ENCODE peak calls at places on chromosomes 11 and 22, in seven cellular contexts. One of them, this sample, is unnamed.

GRCh38 chr11:8748317-8748716 is 65.7 kb downstream of the RPL27A start:
- DNase-seq in fibroblast of pulmonary artery: no peak
- DNase-seq in DND-41: no peak
- DNase-seq in neuronal stem cell: no peak
- DNase-seq in endodermal cell: no peak
- DNase-seq in fibroblast of mammary gland: no peak
- DNase-seq in A549: no peak
- DNase-seq in this sample: no peak

GRCh38 chr11:7511405-7511804 is 2.4 kb upstream of the PPFIBP2 start:
- DNase-seq in endodermal cell: no peak
- DNase-seq in A549: no peak
- DNase-seq in DND-41: no peak
- DNase-seq in fibroblast of mammary gland: no peak
- DNase-seq in fibroblast of pulmonary artery: no peak
- DNase-seq in neuronal stem cell: no peak
- DNase-seq in this sample: no peak

GRCh38 chr11:110524227-110524626 is 94.5 kb downstream of the FDX1 start:
- DNase-seq in endodermal cell: no peak
- DNase-seq in neuronal stem cell: no peak
- DNase-seq in fibroblast of pulmonary artery: peak
- DNase-seq in fibroblast of mammary gland: peak
- DNase-seq in DND-41: no peak
- DNase-seq in A549: no peak
- DNase-seq in this sample: no peak

GRCh38 chr11:952406-953385 is 27.0 kb downstream of the AP2A2 start:
- DNase-seq in DND-41: no peak
- DNase-seq in fibroblast of mammary gland: peak
- DNase-seq in A549: peak
- DNase-seq in fibroblast of pulmonary artery: peak
- DNase-seq in endodermal cell: no peak
- DNase-seq in neuronal stem cell: no peak
- DNase-seq in this sample: peak

GRCh38 chr11:70623906-70624597 is 225.7 kb downstream of the CTTN start:
- DNase-seq in fibroblast of mammary gland: no peak
- DNase-seq in DND-41: no peak
- DNase-seq in A549: no peak
- DNase-seq in neuronal stem cell: no peak
- DNase-seq in fibroblast of pulmonary artery: no peak
- DNase-seq in endodermal cell: no peak
- DNase-seq in this sample: no peak

GRCh38 chr22:49737101-49737551 is 90.5 kb downstream of the BRD1 start:
- DNase-seq in fibroblast of mammary gland: no peak
- DNase-seq in endodermal cell: peak
- DNase-seq in A549: no peak
- DNase-seq in fibroblast of pulmonary artery: no peak
- DNase-seq in DND-41: no peak
- DNase-seq in neuronal stem cell: no peak
- DNase-seq in this sample: no peak

GRCh38 chr11:73570415-73571114 is 27.3 kb downstream of the FAM168A start:
- DNase-seq in endodermal cell: no peak
- DNase-seq in A549: no peak
- DNase-seq in fibroblast of pulmonary artery: peak
- DNase-seq in fibroblast of mammary gland: peak
- DNase-seq in neuronal stem cell: no peak
- DNase-seq in DND-41: no peak
- DNase-seq in this sample: peak

GRCh38 chr22:38353142-38353629 is 36.0 kb upstream of the CSNK1E start:
- DNase-seq in fibroblast of mammary gland: peak
- DNase-seq in DND-41: peak
- DNase-seq in neuronal stem cell: peak
- DNase-seq in A549: peak
- DNase-seq in endodermal cell: peak
- DNase-seq in fibroblast of pulmonary artery: peak
- DNase-seq in this sample: peak

GRCh38 chr11:3614742-3615171 is 27.0 kb downstream of the ART5 start:
- DNase-seq in endodermal cell: no peak
- DNase-seq in A549: no peak
- DNase-seq in fibroblast of mammary gland: no peak
- DNase-seq in neuronal stem cell: no peak
- DNase-seq in fibroblast of pulmonary artery: no peak
- DNase-seq in DND-41: peak
- DNase-seq in this sample: no peak

GRCh38 chr11:90392692-90393091 is 169.8 kb upstream of the CHORDC1 start:
- DNase-seq in neuronal stem cell: no peak
- DNase-seq in A549: no peak
- DNase-seq in DND-41: no peak
- DNase-seq in fibroblast of pulmonary artery: no peak
- DNase-seq in endodermal cell: no peak
- DNase-seq in fibroblast of mammary gland: no peak
- DNase-seq in this sample: no peak

GRCh38 chr22:27656970-27657369 is 144.6 kb downstream of the MN1 start:
- DNase-seq in endodermal cell: no peak
- DNase-seq in fibroblast of mammary gland: no peak
- DNase-seq in A549: no peak
- DNase-seq in fibroblast of pulmonary artery: no peak
- DNase-seq in DND-41: no peak
- DNase-seq in neuronal stem cell: no peak
- DNase-seq in this sample: no peak

GRCh38 chr11:128603003-128603715 is 15.8 kb upstream of the ETS1 start:
- DNase-seq in endodermal cell: peak
- DNase-seq in fibroblast of mammary gland: no peak
- DNase-seq in neuronal stem cell: no peak
- DNase-seq in fibroblast of pulmonary artery: no peak
- DNase-seq in A549: no peak
- DNase-seq in DND-41: no peak
- DNase-seq in this sample: no peak

GRCh38 chr11:12853652-12854296 is 155.3 kb upstream of the RASSF10 start:
- DNase-seq in fibroblast of mammary gland: peak
- DNase-seq in DND-41: no peak
- DNase-seq in A549: no peak
- DNase-seq in neuronal stem cell: no peak
- DNase-seq in fibroblast of pulmonary artery: peak
- DNase-seq in endodermal cell: no peak
- DNase-seq in this sample: peak

GRCh38 chr11:2129323-2129698 is 9.9 kb downstream of the IGF2 start:
- DNase-seq in fibroblast of pulmonary artery: no peak
- DNase-seq in fibroblast of mammary gland: no peak
- DNase-seq in endodermal cell: no peak
- DNase-seq in DND-41: no peak
- DNase-seq in A549: no peak
- DNase-seq in neuronal stem cell: no peak
- DNase-seq in this sample: no peak

GRCh38 chr11:63710476-63711217 is 29.3 kb downstream of the RTN3 start:
- DNase-seq in fibroblast of mammary gland: peak
- DNase-seq in neuronal stem cell: no peak
- DNase-seq in fibroblast of pulmonary artery: peak
- DNase-seq in A549: no peak
- DNase-seq in DND-41: no peak
- DNase-seq in endodermal cell: no peak
- DNase-seq in this sample: peak

GRCh38 chr11:29333993-29334780 is 682.6 kb downstream of the KCNA4 start:
- DNase-seq in neuronal stem cell: peak
- DNase-seq in fibroblast of mammary gland: peak
- DNase-seq in A549: peak
- DNase-seq in endodermal cell: peak
- DNase-seq in fibroblast of pulmonary artery: peak
- DNase-seq in DND-41: no peak
- DNase-seq in this sample: peak

DNA sequence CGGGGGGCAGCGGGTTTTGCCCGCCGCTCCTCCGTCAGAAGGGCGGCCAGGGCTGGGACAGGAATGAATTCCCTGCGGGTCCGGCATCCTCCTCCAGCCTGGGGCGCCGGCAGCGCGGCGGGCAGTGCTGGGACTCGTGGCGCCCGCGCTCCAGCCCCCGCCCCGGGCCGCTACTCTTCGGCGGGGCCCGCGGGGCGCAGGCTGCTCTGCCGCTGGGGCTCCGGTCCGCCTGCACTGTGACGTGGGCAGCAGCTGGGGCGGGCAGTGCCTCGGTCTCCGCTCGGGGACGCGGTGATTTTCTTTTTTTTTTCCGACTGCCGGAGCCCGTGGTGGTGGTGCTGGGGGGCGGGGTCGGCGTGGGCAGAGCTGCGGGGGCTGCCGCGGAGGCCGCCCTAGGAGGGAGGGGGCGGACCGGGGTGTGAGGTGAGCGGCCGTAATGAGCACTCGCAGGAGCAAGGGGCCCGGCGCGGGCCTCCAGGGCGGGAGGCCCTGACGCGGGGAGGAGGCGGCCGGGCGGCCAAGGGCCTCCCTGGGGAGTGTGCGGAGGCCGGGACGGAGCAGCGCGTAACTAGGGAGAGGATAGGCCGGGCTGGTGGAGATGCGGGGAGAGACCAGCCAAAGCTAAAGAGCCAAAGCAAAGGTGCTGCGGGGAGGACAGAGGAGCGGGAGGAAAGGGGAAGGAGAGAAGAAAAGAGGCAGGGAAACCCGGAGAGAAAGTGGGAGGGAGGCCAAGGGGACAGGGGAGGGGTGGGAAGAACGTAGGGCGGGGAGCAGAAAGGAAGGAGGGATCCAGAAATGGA is 73.3 kb upstream of the ZBED5 start:
- DNase-seq in neuronal stem cell: peak
- DNase-seq in DND-41: peak
- DNase-seq in endodermal cell: peak
- DNase-seq in fibroblast of pulmonary artery: peak
- DNase-seq in fibroblast of mammary gland: peak
- DNase-seq in A549: peak
- DNase-seq in this sample: peak
- H3K4me3 ChIP-seq in neuronal stem cell: peak
- H3K4me3 ChIP-seq in DND-41: no peak
- H3K4me3 ChIP-seq in endodermal cell: peak
- H3K4me3 ChIP-seq in fibroblast of pulmonary artery: peak
- H3K4me3 ChIP-seq in fibroblast of mammary gland: peak
- H3K4me3 ChIP-seq in A549: peak
- H3K4me3 ChIP-seq in this sample: peak

GRCh38 chr11:19907008-19907579 is 194.5 kb downstream of the NAV2 start:
- DNase-seq in A549: no peak
- DNase-seq in DND-41: no peak
- DNase-seq in fibroblast of mammary gland: no peak
- DNase-seq in endodermal cell: no peak
- DNase-seq in fibroblast of pulmonary artery: no peak
- DNase-seq in neuronal stem cell: no peak
- DNase-seq in this sample: no peak
- H3K4me3 ChIP-seq in A549: no peak
- H3K4me3 ChIP-seq in DND-41: no peak
- H3K4me3 ChIP-seq in fibroblast of mammary gland: no peak
- H3K4me3 ChIP-seq in endodermal cell: no peak
- H3K4me3 ChIP-seq in fibroblast of pulmonary artery: no peak
- H3K4me3 ChIP-seq in neuronal stem cell: no peak
- H3K4me3 ChIP-seq in this sample: no peak

DNA sequence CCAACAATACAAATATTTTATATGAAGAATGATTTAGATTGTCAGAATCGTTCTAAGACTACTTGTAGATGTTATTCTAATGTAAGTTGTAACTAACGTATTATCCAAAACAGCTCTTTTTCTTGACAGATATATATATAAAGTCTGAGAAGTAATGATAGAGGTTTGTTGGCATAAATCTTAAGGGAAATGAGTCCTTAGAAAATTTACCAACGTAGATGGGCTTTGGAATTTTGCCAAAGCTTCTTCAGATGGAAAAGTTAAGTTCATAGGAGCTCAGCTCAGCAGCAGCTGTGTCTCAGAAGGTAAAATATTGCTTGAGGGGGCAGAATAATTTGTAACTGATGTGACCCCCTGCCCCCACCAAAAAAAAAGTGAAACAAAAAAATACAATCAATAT is 66.7 kb downstream of the BID start:
- DNase-seq in fibroblast of pulmonary artery: peak
- DNase-seq in fibroblast of mammary gland: peak
- DNase-seq in neuronal stem cell: no peak
- DNase-seq in endodermal cell: no peak
- DNase-seq in DND-41: no peak
- DNase-seq in A549: no peak
- DNase-seq in this sample: peak
- H3K4me3 ChIP-seq in fibroblast of pulmonary artery: peak
- H3K4me3 ChIP-seq in fibroblast of mammary gland: peak
- H3K4me3 ChIP-seq in neuronal stem cell: no peak
- H3K4me3 ChIP-seq in endodermal cell: no peak
- H3K4me3 ChIP-seq in DND-41: peak
- H3K4me3 ChIP-seq in A549: peak
- H3K4me3 ChIP-seq in this sample: no peak

GRCh38 chr11:10412266-10412665 is 42.8 kb upstream of the AMPD3 start:
- DNase-seq in neuronal stem cell: no peak
- DNase-seq in A549: no peak
- DNase-seq in fibroblast of mammary gland: no peak
- DNase-seq in endodermal cell: no peak
- DNase-seq in fibroblast of pulmonary artery: no peak
- DNase-seq in DND-41: no peak
- DNase-seq in this sample: no peak

GRCh38 chr11:10414181-10414580 is 40.9 kb upstream of the AMPD3 start:
- DNase-seq in fibroblast of pulmonary artery: no peak
- DNase-seq in A549: no peak
- DNase-seq in fibroblast of mammary gland: peak
- DNase-seq in DND-41: no peak
- DNase-seq in neuronal stem cell: no peak
- DNase-seq in endodermal cell: no peak
- DNase-seq in this sample: peak

GRCh38 chr11:10413268-10413667 is 41.8 kb upstream of the AMPD3 start:
- DNase-seq in DND-41: peak
- DNase-seq in endodermal cell: no peak
- DNase-seq in A549: no peak
- DNase-seq in fibroblast of pulmonary artery: no peak
- DNase-seq in fibroblast of mammary gland: no peak
- DNase-seq in neuronal stem cell: no peak
- DNase-seq in this sample: peak

GRCh38 chr11:10415817-10416392 is 39.2 kb upstream of the AMPD3 start:
- DNase-seq in fibroblast of pulmonary artery: no peak
- DNase-seq in endodermal cell: no peak
- DNase-seq in fibroblast of mammary gland: no peak
- DNase-seq in neuronal stem cell: no peak
- DNase-seq in DND-41: no peak
- DNase-seq in A549: no peak
- DNase-seq in this sample: no peak

GRCh38 chr11:10414659-10415058 is 40.4 kb upstream of the AMPD3 start:
- DNase-seq in A549: no peak
- DNase-seq in DND-41: peak
- DNase-seq in fibroblast of pulmonary artery: peak
- DNase-seq in endodermal cell: no peak
- DNase-seq in neuronal stem cell: no peak
- DNase-seq in fibroblast of mammary gland: peak
- DNase-seq in this sample: no peak
- H3K4me3 ChIP-seq in A549: no peak
- H3K4me3 ChIP-seq in DND-41: no peak
- H3K4me3 ChIP-seq in fibroblast of pulmonary artery: no peak
- H3K4me3 ChIP-seq in endodermal cell: no peak
- H3K4me3 ChIP-seq in neuronal stem cell: no peak
- H3K4me3 ChIP-seq in fibroblast of mammary gland: no peak
- H3K4me3 ChIP-seq in this sample: no peak